ENCODE peak calls at places on chromosomes 4 and X, in four cellular contexts. One of them, this sample, is unnamed.

GRCh38 chr4:6695660-6696581 is 2.2 kb downstream of the S100P start:
- DNase-seq in stimulated activated CD4-positive, alpha-beta T cell treated with anti-CD3 and anti-CD28 coated beads, Interleukin-2, amount 100 ng/mL, for 24 hours: peak
- DNase-seq in RPMI7951: peak
- DNase-seq in nephron progenitor cell: no peak
- DNase-seq in this sample: peak

GRCh38 chr4:147388016-147388415 is 92.9 kb upstream of the EDNRA start:
- DNase-seq in stimulated activated CD4-positive, alpha-beta T cell treated with anti-CD3 and anti-CD28 coated beads, Interleukin-2, amount 100 ng/mL, for 24 hours: no peak
- DNase-seq in RPMI7951: no peak
- DNase-seq in nephron progenitor cell: no peak
- DNase-seq in this sample: no peak

GRCh38 chr4:97530676-97531075 is 612.6 kb downstream of the STPG2 start:
- DNase-seq in stimulated activated CD4-positive, alpha-beta T cell treated with anti-CD3 and anti-CD28 coated beads, Interleukin-2, amount 100 ng/mL, for 24 hours: no peak
- DNase-seq in RPMI7951: no peak
- DNase-seq in nephron progenitor cell: no peak
- DNase-seq in this sample: no peak

GRCh38 chr4:134327274-134328122 is 125.9 kb upstream of the PABPC4L start:
- DNase-seq in stimulated activated CD4-positive, alpha-beta T cell treated with anti-CD3 and anti-CD28 coated beads, Interleukin-2, amount 100 ng/mL, for 24 hours: no peak
- DNase-seq in RPMI7951: no peak
- DNase-seq in nephron progenitor cell: no peak
- DNase-seq in this sample: no peak

GRCh38 chrX:82648062-82648461 is 860.0 kb upstream of the POU3F4 start:
- DNase-seq in stimulated activated CD4-positive, alpha-beta T cell treated with anti-CD3 and anti-CD28 coated beads, Interleukin-2, amount 100 ng/mL, for 24 hours: no peak
- DNase-seq in RPMI7951: peak
- DNase-seq in nephron progenitor cell: no peak
- DNase-seq in this sample: no peak

GRCh38 chrX:49712577-49712976 is 16.8 kb upstream of the PAGE1 start:
- DNase-seq in stimulated activated CD4-positive, alpha-beta T cell treated with anti-CD3 and anti-CD28 coated beads, Interleukin-2, amount 100 ng/mL, for 24 hours: no peak
- DNase-seq in RPMI7951: no peak
- DNase-seq in nephron progenitor cell: no peak
- DNase-seq in this sample: no peak

GRCh38 chr4:38313999-38314561 is 349.9 kb upstream of the KLF3 start:
- DNase-seq in stimulated activated CD4-positive, alpha-beta T cell treated with anti-CD3 and anti-CD28 coated beads, Interleukin-2, amount 100 ng/mL, for 24 hours: no peak
- DNase-seq in RPMI7951: peak
- DNase-seq in nephron progenitor cell: no peak
- DNase-seq in this sample: no peak

GRCh38 chr4:28176942-28177341 is 1316.3 kb downstream of the STIM2 start:
- DNase-seq in stimulated activated CD4-positive, alpha-beta T cell treated with anti-CD3 and anti-CD28 coated beads, Interleukin-2, amount 100 ng/mL, for 24 hours: no peak
- DNase-seq in RPMI7951: no peak
- DNase-seq in nephron progenitor cell: no peak
- DNase-seq in this sample: no peak

GRCh38 chr4:46270986-46271596 is 118.8 kb downstream of the GABRA2 start:
- DNase-seq in stimulated activated CD4-positive, alpha-beta T cell treated with anti-CD3 and anti-CD28 coated beads, Interleukin-2, amount 100 ng/mL, for 24 hours: no peak
- DNase-seq in RPMI7951: no peak
- DNase-seq in nephron progenitor cell: no peak
- DNase-seq in this sample: no peak

GRCh38 chr4:26120098-26120795 is 200.6 kb upstream of the RBPJ start:
- DNase-seq in stimulated activated CD4-positive, alpha-beta T cell treated with anti-CD3 and anti-CD28 coated beads, Interleukin-2, amount 100 ng/mL, for 24 hours: no peak
- DNase-seq in RPMI7951: no peak
- DNase-seq in nephron progenitor cell: no peak
- DNase-seq in this sample: no peak

GRCh38 chrX:129925305-129926092 is 19.5 kb downstream of the UTP14A start:
- DNase-seq in stimulated activated CD4-positive, alpha-beta T cell treated with anti-CD3 and anti-CD28 coated beads, Interleukin-2, amount 100 ng/mL, for 24 hours: peak
- DNase-seq in RPMI7951: peak
- DNase-seq in nephron progenitor cell: peak
- DNase-seq in this sample: peak

GRCh38 chrX:118973389-118974087 is 880 bp upstream of the LONRF3 start:
- DNase-seq in stimulated activated CD4-positive, alpha-beta T cell treated with anti-CD3 and anti-CD28 coated beads, Interleukin-2, amount 100 ng/mL, for 24 hours: no peak
- DNase-seq in RPMI7951: peak
- DNase-seq in nephron progenitor cell: peak
- DNase-seq in this sample: no peak

GRCh38 chr4:121185960-121186359 is 21.8 kb upstream of the TNIP3 start:
- DNase-seq in stimulated activated CD4-positive, alpha-beta T cell treated with anti-CD3 and anti-CD28 coated beads, Interleukin-2, amount 100 ng/mL, for 24 hours: no peak
- DNase-seq in RPMI7951: no peak
- DNase-seq in nephron progenitor cell: no peak
- DNase-seq in this sample: no peak

GRCh38 chrX:38664285-38664684 is 102.9 kb downstream of the TSPAN7 start:
- DNase-seq in stimulated activated CD4-positive, alpha-beta T cell treated with anti-CD3 and anti-CD28 coated beads, Interleukin-2, amount 100 ng/mL, for 24 hours: no peak
- DNase-seq in RPMI7951: peak
- DNase-seq in nephron progenitor cell: peak
- DNase-seq in this sample: no peak

GRCh38 chr4:145716200-145716599 is 36.3 kb downstream of the C4orf51 start:
- DNase-seq in stimulated activated CD4-positive, alpha-beta T cell treated with anti-CD3 and anti-CD28 coated beads, Interleukin-2, amount 100 ng/mL, for 24 hours: no peak
- DNase-seq in RPMI7951: peak
- DNase-seq in nephron progenitor cell: no peak
- DNase-seq in this sample: no peak

GRCh38 chrX:68536884-68537283 is 38.0 kb downstream of the YIPF6 start:
- DNase-seq in stimulated activated CD4-positive, alpha-beta T cell treated with anti-CD3 and anti-CD28 coated beads, Interleukin-2, amount 100 ng/mL, for 24 hours: no peak
- DNase-seq in RPMI7951: no peak
- DNase-seq in nephron progenitor cell: no peak
- DNase-seq in this sample: no peak

GRCh38 chrX:55794420-55794819 is 76.9 kb downstream of the RRAGB start:
- DNase-seq in stimulated activated CD4-positive, alpha-beta T cell treated with anti-CD3 and anti-CD28 coated beads, Interleukin-2, amount 100 ng/mL, for 24 hours: no peak
- DNase-seq in RPMI7951: no peak
- DNase-seq in nephron progenitor cell: no peak
- DNase-seq in this sample: no peak

GRCh38 chrX:150680974-150681373 is 12.2 kb upstream of the MTMR1 start:
- DNase-seq in stimulated activated CD4-positive, alpha-beta T cell treated with anti-CD3 and anti-CD28 coated beads, Interleukin-2, amount 100 ng/mL, for 24 hours: no peak
- DNase-seq in RPMI7951: no peak
- DNase-seq in nephron progenitor cell: no peak
- DNase-seq in this sample: no peak

GRCh38 chrX:128142745-128143144 is 90.5 kb upstream of the ACTRT1 start:
- DNase-seq in stimulated activated CD4-positive, alpha-beta T cell treated with anti-CD3 and anti-CD28 coated beads, Interleukin-2, amount 100 ng/mL, for 24 hours: no peak
- DNase-seq in RPMI7951: no peak
- DNase-seq in nephron progenitor cell: no peak
- DNase-seq in this sample: no peak

GRCh38 chr4:159564615-159565014 is 461.7 kb downstream of the RAPGEF2 start:
- DNase-seq in stimulated activated CD4-positive, alpha-beta T cell treated with anti-CD3 and anti-CD28 coated beads, Interleukin-2, amount 100 ng/mL, for 24 hours: no peak
- DNase-seq in RPMI7951: no peak
- DNase-seq in nephron progenitor cell: no peak
- DNase-seq in this sample: no peak

GRCh38 chr4:5399790-5400421 is 308.5 kb downstream of the EVC2 start:
- DNase-seq in stimulated activated CD4-positive, alpha-beta T cell treated with anti-CD3 and anti-CD28 coated beads, Interleukin-2, amount 100 ng/mL, for 24 hours: no peak
- DNase-seq in RPMI7951: peak
- DNase-seq in nephron progenitor cell: peak
- DNase-seq in this sample: no peak

GRCh38 chr4:6362896-6363295 is 93.2 kb downstream of the WFS1 start:
- DNase-seq in stimulated activated CD4-positive, alpha-beta T cell treated with anti-CD3 and anti-CD28 coated beads, Interleukin-2, amount 100 ng/mL, for 24 hours: peak
- DNase-seq in RPMI7951: peak
- DNase-seq in nephron progenitor cell: peak
- DNase-seq in this sample: peak

GRCh38 chr4:174928575-174929253 is 10.6 kb downstream of the ADAM29 start:
- DNase-seq in stimulated activated CD4-positive, alpha-beta T cell treated with anti-CD3 and anti-CD28 coated beads, Interleukin-2, amount 100 ng/mL, for 24 hours: no peak
- DNase-seq in RPMI7951: no peak
- DNase-seq in nephron progenitor cell: no peak
- DNase-seq in this sample: no peak

GRCh38 chr4:117835566-117835965 is 198.7 kb upstream of the NDST3 start:
- DNase-seq in stimulated activated CD4-positive, alpha-beta T cell treated with anti-CD3 and anti-CD28 coated beads, Interleukin-2, amount 100 ng/mL, for 24 hours: no peak
- DNase-seq in RPMI7951: no peak
- DNase-seq in nephron progenitor cell: no peak
- DNase-seq in this sample: no peak

GRCh38 chrX:138856881-138857280 is 145.4 kb upstream of the FGF13 start:
- DNase-seq in stimulated activated CD4-positive, alpha-beta T cell treated with anti-CD3 and anti-CD28 coated beads, Interleukin-2, amount 100 ng/mL, for 24 hours: no peak
- DNase-seq in RPMI7951: no peak
- DNase-seq in nephron progenitor cell: no peak
- DNase-seq in this sample: no peak

GRCh38 chrX:133097031-133097430 is at the start of gene USP26:
- DNase-seq in stimulated activated CD4-positive, alpha-beta T cell treated with anti-CD3 and anti-CD28 coated beads, Interleukin-2, amount 100 ng/mL, for 24 hours: no peak
- DNase-seq in RPMI7951: no peak
- DNase-seq in nephron progenitor cell: no peak
- DNase-seq in this sample: no peak

GRCh38 chr4:40192286-40193017 is 4.4 kb upstream of the RHOH start:
- DNase-seq in stimulated activated CD4-positive, alpha-beta T cell treated with anti-CD3 and anti-CD28 coated beads, Interleukin-2, amount 100 ng/mL, for 24 hours: no peak
- DNase-seq in RPMI7951: no peak
- DNase-seq in nephron progenitor cell: no peak
- DNase-seq in this sample: no peak

GRCh38 chr4:4719446-4719845 is 140.0 kb upstream of the MSX1 start:
- DNase-seq in stimulated activated CD4-positive, alpha-beta T cell treated with anti-CD3 and anti-CD28 coated beads, Interleukin-2, amount 100 ng/mL, for 24 hours: no peak
- DNase-seq in RPMI7951: no peak
- DNase-seq in nephron progenitor cell: no peak
- DNase-seq in this sample: no peak

GRCh38 chr4:157978680-157979361 is 194.0 kb downstream of the GASK1B start:
- DNase-seq in stimulated activated CD4-positive, alpha-beta T cell treated with anti-CD3 and anti-CD28 coated beads, Interleukin-2, amount 100 ng/mL, for 24 hours: peak
- DNase-seq in RPMI7951: peak
- DNase-seq in nephron progenitor cell: peak
- DNase-seq in this sample: peak

GRCh38 chrX:5113128-5113527 is 1115.5 kb downstream of the NLGN4X start:
- DNase-seq in stimulated activated CD4-positive, alpha-beta T cell treated with anti-CD3 and anti-CD28 coated beads, Interleukin-2, amount 100 ng/mL, for 24 hours: no peak
- DNase-seq in RPMI7951: peak
- DNase-seq in nephron progenitor cell: no peak
- DNase-seq in this sample: no peak

GRCh38 chr4:2860391-2861348 is 17.0 kb downstream of the ADD1 start:
- DNase-seq in stimulated activated CD4-positive, alpha-beta T cell treated with anti-CD3 and anti-CD28 coated beads, Interleukin-2, amount 100 ng/mL, for 24 hours: no peak
- DNase-seq in RPMI7951: no peak
- DNase-seq in nephron progenitor cell: no peak
- DNase-seq in this sample: no peak